ENCODE peak calls at places on chromosomes 7 and 10, in nine cellular contexts. Z is HCT116, T is A549, W is HepG2, X is GM23338, S is K562, N is HL-60, V is SK-N-SH, U is GM12878. O is an unnamed sample.

GRCh38 chr10:5816170-5816569 is 2.9 kb upstream of the GDI2 start:
- DNase-seq in Z (no peak), S (no peak), N (peak; percentile 3), V (no peak), T (no peak), U (peak; percentile 47), X (no peak), W (no peak), O (no peak)

GRCh38 chr7:4880218-4880617 is 3.3 kb downstream of the RADIL start:
- DNase-seq in Z (no peak), T (no peak), W (no peak), X (no peak), V (peak; percentile 43), S (no peak), U (no peak), N (no peak), O (no peak)

GRCh38 chr7:13822678-13823077 is 166.8 kb downstream of the ETV1 start:
- DNase-seq in U (no peak), Z (no peak), S (no peak), W (no peak), V (no peak), N (no peak), T (no peak), X (no peak), O (no peak)

GRCh38 chr10:68301790-68302502 is 29.9 kb upstream of the HNRNPH3 start:
- DNase-seq in S (peak; percentile 49), V (peak; percentile 59), N (peak; percentile 17), Z (peak; percentile 49), T (peak; percentile 53), W (peak; percentile 50), U (peak; percentile 41), X (peak; percentile 42), O (peak; percentile 72)

GRCh38 chr7:66840316-66840715 is 80.7 kb upstream of the TMEM248 start:
- DNase-seq in S (no peak), U (no peak), V (no peak), N (no peak), T (no peak), Z (no peak), W (no peak), X (no peak), O (no peak)

GRCh38 chr10:124180947-124181549 is 87.7 kb upstream of the CHST15 start:
- DNase-seq in S (no peak), T (no peak), X (no peak), Z (no peak), V (no peak), U (peak; percentile 11), W (no peak), N (no peak), O (no peak)

GRCh38 chr10:7281429-7281828 is 129.4 kb downstream of the SFMBT2 start:
- DNase-seq in V (no peak), W (no peak), U (no peak), S (peak; percentile 44), X (no peak), Z (no peak), N (no peak), T (no peak), O (no peak)

GRCh38 chr7:108097703-108098102 is 32.5 kb downstream of the LAMB4 start:
- DNase-seq in S (peak; percentile 63), N (peak; percentile 10), T (peak; percentile 55), Z (peak; percentile 19), W (peak; percentile 20), X (peak; percentile 57), V (peak; percentile 59), U (no peak), O (no peak)

GRCh38 chr10:17801507-17801906 is 7.6 kb upstream of the MRC1 start:
- DNase-seq in U (no peak), X (peak; percentile 41), Z (no peak), W (peak; percentile 5), S (no peak), N (no peak), T (no peak), V (no peak), O (no peak)

GRCh38 chr7:132536646-132537395 is 39.4 kb downstream of the PLXNA4 start:
- DNase-seq in X (no peak), U (no peak), Z (no peak), N (no peak), W (no peak), S (no peak), T (no peak), V (no peak), O (no peak)

GRCh38 chr10:103843045-103843444 is 12.3 kb downstream of the SH3PXD2A start:
- DNase-seq in X (no peak), N (no peak), T (no peak), U (no peak), S (no peak), Z (no peak), W (no peak), V (no peak), O (no peak)

GRCh38 chr7:130733866-130734524 is at the start of gene KLF14:
- DNase-seq in Z (peak; percentile 10), T (no peak), N (no peak), S (peak; percentile 80), U (no peak), W (no peak), X (peak; percentile 55), V (peak; percentile 88), O (no peak)

GRCh38 chr7:76326646-76327233 is 24.3 kb downstream of the HSPB1 start:
- DNase-seq in Z (no peak), S (no peak), W (no peak), T (peak; percentile 62), N (no peak), U (no peak), X (no peak), V (no peak), O (no peak)

GRCh38 chr10:21526184-21526951 is 886 bp upstream of the SKIDA1 start:
- DNase-seq in N (peak; percentile 26), X (peak; percentile 81), U (no peak), Z (no peak), V (peak; percentile 78), W (peak; percentile 64), S (no peak), T (peak; percentile 52), O (no peak)

GRCh38 chr10:5234106-5234877 is 37.7 kb downstream of the AKR1C4 start:
- DNase-seq in V (no peak), T (peak; percentile 18), U (no peak), W (peak; percentile 91), Z (no peak), S (no peak), N (peak; percentile 89), X (no peak), O (no peak)

GRCh38 chr10:70887804-70888800 is at the start of gene PCBD1:
- DNase-seq in U (no peak), T (peak; percentile 77), N (peak; percentile 49), Z (peak; percentile 54), S (peak; percentile 94), W (peak; percentile 74), V (peak; percentile 88), X (peak; percentile 78), O (no peak)

GRCh38 chr7:121741896-121742295 is 131.1 kb upstream of the PTPRZ1 start:
- DNase-seq in T (no peak), Z (no peak), X (no peak), V (no peak), W (no peak), U (no peak), N (no peak), S (no peak), O (no peak)
- TF ChIP-seq REST in T (no peak), Z (no peak), X (no peak), V (no peak), W (no peak), U (no peak), N (no peak), S (no peak), O (no peak)

DNA sequence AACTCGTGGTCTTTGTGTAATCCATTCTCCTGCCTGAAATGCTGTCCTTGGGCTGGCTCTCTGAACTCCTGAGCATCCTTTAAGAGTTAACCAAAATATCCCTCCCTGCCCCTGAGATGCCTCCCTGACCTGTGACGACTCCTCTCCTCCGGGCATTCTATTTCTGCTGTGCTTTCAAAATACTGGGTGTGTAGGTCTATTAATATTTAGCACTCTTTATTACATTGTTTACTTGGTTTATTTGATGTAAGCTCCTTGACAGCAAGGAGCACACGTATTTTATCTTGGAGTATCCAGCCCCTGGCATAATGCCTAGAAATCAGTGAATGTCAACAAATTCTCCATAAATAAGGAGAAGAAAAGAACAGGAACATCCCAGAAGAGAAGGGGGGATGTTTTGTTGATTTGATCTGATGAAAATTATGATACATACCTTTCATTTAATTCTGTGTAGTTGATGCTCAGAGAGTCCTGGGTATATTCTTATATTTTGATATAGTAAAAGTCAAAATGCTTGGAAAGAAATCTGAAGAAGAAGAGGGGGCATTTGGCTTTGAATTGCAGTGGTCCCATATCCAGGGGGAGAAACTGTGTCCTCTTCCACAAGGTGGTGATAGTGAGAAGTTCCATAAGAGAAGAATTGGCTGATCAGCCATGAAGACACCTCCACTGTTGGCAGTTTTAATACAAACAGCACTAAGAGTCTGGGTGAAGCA is 107.7 kb upstream of the MPP7 start:
- DNase-seq in V (peak; percentile 23), N (no peak), S (no peak), U (no peak), T (peak; percentile 10), Z (no peak), W (peak; percentile 12), X (peak; percentile 40), O (no peak)
- TF ChIP-seq CTCF in V (peak; percentile 19), N (no peak), S (peak; percentile 35), U (peak; percentile 9), T (no peak), Z (peak; percentile 44), W (no peak), X (peak; percentile 51), O (peak; percentile 33)

GRCh38 chr10:97039538-97040247 is 146.1 kb downstream of the SLIT1 start:
- DNase-seq in T (no peak), S (no peak), X (no peak), W (no peak), Z (no peak), V (no peak), N (peak; percentile 28), U (no peak), O (no peak)

GRCh38 chr10:97040248-97040584 is 145.5 kb downstream of the SLIT1 start:
- DNase-seq in Z (no peak), V (no peak), N (no peak), U (no peak), S (no peak), T (no peak), W (no peak), X (no peak), O (no peak)

GRCh38 chr10:97038688-97039087 is 147.1 kb downstream of the SLIT1 start:
- DNase-seq in V (no peak), Z (no peak), X (no peak), U (no peak), T (no peak), S (no peak), W (no peak), N (no peak), O (no peak)

GRCh38 chr10:97042081-97042480 is 143.7 kb downstream of the SLIT1 start:
- DNase-seq in U (no peak), S (no peak), V (no peak), Z (no peak), N (no peak), T (no peak), W (no peak), X (no peak), O (no peak)

GRCh38 chr10:97040706-97041105 is 145.1 kb downstream of the SLIT1 start:
- DNase-seq in U (no peak), Z (no peak), N (no peak), X (no peak), V (no peak), W (no peak), S (no peak), T (no peak), O (no peak)
- TF ChIP-seq REST in U (no peak), Z (no peak), N (no peak), X (no peak), V (no peak), W (no peak), S (no peak), T (no peak), O (no peak)

GRCh38 chr10:77756319-77757232 is 119.0 kb upstream of the KCNMA1 start:
- DNase-seq in U (no peak), N (peak; percentile 13), W (peak; percentile 59), V (peak; percentile 65), Z (peak; percentile 47), S (peak; percentile 55), T (peak; percentile 66), X (peak; percentile 95), O (peak; percentile 18)
- TF ChIP-seq CTCF in U (peak; percentile 82), N (peak; percentile 44), W (peak; percentile 76), V (peak; percentile 89), Z (peak; percentile 81), S (peak; percentile 91), T (peak; percentile 77), X (peak; percentile 97), O (peak; percentile 93)